ENCODE peak calls at places on chromosomes 4 and X, in five cellular contexts. S is NCI-H510A treated with DMSO at 0.1 percent for 48 hours, X is cardiac fibroblast, K is PC-9, T is globus pallidus. N is an unnamed sample.

GRCh38 chrX:134631404-134632346 is 26.6 kb downstream of the PLAC1 start:
- DNase-seq in K (no peak), S (no peak), X (peak), T (no peak), N (no peak)

GRCh38 chrX:143994206-143994605 is 110.3 kb downstream of the UBE2NL start:
- DNase-seq in T (no peak), K (no peak), S (no peak), X (no peak), N (no peak)

GRCh38 chrX:5236096-5236495 is 992.6 kb downstream of the NLGN4X start:
- DNase-seq in X (no peak), S (peak), K (no peak), T (no peak), N (no peak)

GRCh38 chr4:146165840-146166239 is 9.7 kb upstream of the LSM6 start:
- DNase-seq in S (no peak), K (peak), T (no peak), X (peak), N (no peak)

GRCh38 chrX:1077140-1077539 is 135.3 kb downstream of the CRLF2 start:
- DNase-seq in X (no peak), S (no peak), T (peak), K (no peak), N (no peak)

GRCh38 chr4:4780634-4781287 is 78.7 kb upstream of the MSX1 start:
- DNase-seq in S (no peak), T (no peak), K (peak), X (peak), N (no peak)

GRCh38 chr4:41963105-41963504 is 18.5 kb upstream of the DCAF4L1 start:
- DNase-seq in X (peak), T (no peak), S (no peak), K (no peak), N (peak)

GRCh38 chr4:186297013-186297645 is 31.1 kb downstream of the F11 start:
- DNase-seq in S (peak), K (no peak), T (peak), X (peak), N (peak)

GRCh38 chr4:15303052-15303641 is 124.7 kb upstream of the C1QTNF7 start:
- DNase-seq in S (peak), X (peak), T (no peak), K (no peak), N (no peak)

GRCh38 chrX:138034136-138034535 is 468.2 kb downstream of the ZIC3 start:
- DNase-seq in K (no peak), S (no peak), T (no peak), X (no peak), N (no peak)

GRCh38 chrX:145213504-145213903 is 33.8 kb upstream of the SPANXN1 start:
- DNase-seq in S (no peak), K (no peak), X (no peak), T (peak), N (no peak)

GRCh38 chr4:40515037-40515397 is 114.6 kb downstream of the RBM47 start:
- DNase-seq in K (peak), X (peak), S (no peak), T (no peak), N (no peak)

GRCh38 chrX:38109042-38109904 is 102.9 kb downstream of the SYTL5 start:
- DNase-seq in X (no peak), T (no peak), K (no peak), S (no peak), N (no peak)

GRCh38 chr4:80367737-80368136 is 32.2 kb downstream of the CFAP299 start:
- DNase-seq in X (no peak), S (no peak), T (no peak), K (no peak), N (no peak)

GRCh38 chr4:15963001-15963451 is at the start of gene FGFBP2:
- DNase-seq in X (peak), T (peak), S (no peak), K (no peak), N (peak)

GRCh38 chrX:88982933-88983332 is 235.9 kb downstream of the CPXCR1 start:
- DNase-seq in X (no peak), K (no peak), T (no peak), S (no peak), N (no peak)

GRCh38 chr4:128916832-128917231 is 107.3 kb downstream of the JADE1 start:
- DNase-seq in X (no peak), S (no peak), T (peak), K (no peak), N (peak)

GRCh38 chrX:12701625-12702024 is 89.6 kb upstream of the PRPS2 start:
- DNase-seq in S (peak), T (peak), K (peak), X (peak), N (peak)

GRCh38 chrX:30065226-30065625 is 150.1 kb upstream of the MAGEB2 start:
- DNase-seq in X (peak), K (no peak), T (no peak), S (no peak), N (no peak)

GRCh38 chr4:185534850-185535761 is at the start of gene PDLIM3:
- DNase-seq in S (peak), T (peak), X (peak), K (no peak), N (no peak)

GRCh38 chrX:71671938-71672337 is 4.6 kb downstream of the LOC101059915 start:
- DNase-seq in S (no peak), T (no peak), K (no peak), X (no peak), N (no peak)

GRCh38 chr4:112361181-112361791 is 64.1 kb downstream of the ALPK1 start:
- DNase-seq in X (peak), S (no peak), K (no peak), T (no peak), N (no peak)

GRCh38 chr4:164748375-164748774 is 5.6 kb upstream of the SMIM31 start:
- DNase-seq in X (peak), S (peak), K (no peak), T (peak), N (peak)

GRCh38 chr4:77104405-77105292 is 28.9 kb upstream of the CCNI start:
- DNase-seq in S (peak), T (peak), X (peak), K (peak), N (no peak)

GRCh38 chrX:73289039-73289438 is 74.4 kb upstream of the NAP1L2 start:
- DNase-seq in K (no peak), T (no peak), X (no peak), S (no peak), N (no peak)

GRCh38 chr4:18645356-18645755 is 623.8 kb upstream of the LCORL start:
- DNase-seq in X (no peak), S (no peak), K (no peak), T (no peak), N (no peak)

GRCh38 chr4:178894126-178894525 is 1451.9 kb upstream of the AGA start:
- DNase-seq in T (no peak), S (no peak), K (no peak), X (no peak), N (no peak)

GRCh38 chr4:184347251-184348239 is 126.8 kb downstream of the IRF2 start:
- DNase-seq in K (peak), T (peak), X (peak), S (peak), N (peak)

GRCh38 chrX:21802844-21803243 is 36.6 kb upstream of the MBTPS2 start:
- DNase-seq in X (no peak), S (no peak), K (no peak), T (no peak), N (no peak)

GRCh38 chr4:3670521-3671519 is 95.4 kb upstream of the ADRA2C start:
- DNase-seq in X (no peak), T (no peak), S (no peak), K (no peak), N (no peak)

GRCh38 chrX:47577424-47577823 is 4.8 kb upstream of the TIMP1 start:
- DNase-seq in X (peak), T (no peak), K (no peak), S (no peak), N (no peak)

GRCh38 chr4:94395541-94395940 is 52.9 kb upstream of the HPGDS start:
- DNase-seq in S (no peak), K (no peak), T (no peak), X (no peak), N (no peak)

GRCh38 chrX:21412029-21412428 is 37.8 kb downstream of the CNKSR2 start:
- DNase-seq in K (no peak), X (no peak), T (no peak), S (no peak), N (no peak)

GRCh38 chr4:76504613-76505465 is 69.8 kb downstream of the SHROOM3 start:
- DNase-seq in K (no peak), X (peak), T (no peak), S (peak), N (peak)